ENCODE peak calls at places on chromosomes 5 and 9, in seven cellular contexts. P, V, X, L, C, B and T are unnamed samples.

GRCh38 chr5:61245486-61245885 is 83.2 kb upstream of the SMIM15 start:
- DNase-seq in C (no peak), V (no peak), L (peak), B (peak), X (no peak), P (no peak), T (no peak)

GRCh38 chr5:80754900-80755299 is 100.1 kb upstream of the DHFR start:
- DNase-seq in V (peak), P (no peak), X (no peak), L (no peak), B (peak), C (no peak), T (peak)

GRCh38 chr5:124748687-124749594 is 2.5 kb upstream of the ZNF608 start:
- DNase-seq in V (peak), C (peak), L (peak), P (peak), X (peak), B (peak), T (peak)

GRCh38 chr9:97563458-97564135 is 62.1 kb downstream of the TMOD1 start:
- DNase-seq in C (no peak), V (no peak), B (no peak), L (no peak), X (peak), P (no peak), T (no peak)

GRCh38 chr9:120161801-120162200 is 418.2 kb downstream of the CDK5RAP2 start:
- DNase-seq in X (no peak), L (no peak), C (no peak), V (no peak), B (no peak), P (no peak), T (no peak)

GRCh38 chr5:40409600-40409999 is 270.1 kb upstream of the PTGER4 start:
- DNase-seq in L (no peak), V (no peak), X (no peak), C (no peak), P (no peak), B (no peak), T (no peak)

GRCh38 chr9:19232117-19232829 is 1.8 kb downstream of the DENND4C start:
- DNase-seq in L (peak), V (no peak), P (no peak), C (peak), X (no peak), B (no peak), T (no peak)

GRCh38 chr9:91001146-91001611 is 199.6 kb downstream of the SYK start:
- DNase-seq in C (peak), P (peak), X (no peak), V (no peak), L (peak), B (peak), T (peak)

GRCh38 chr9:113634597-113635515 is 171.3 kb downstream of the RGS3 start:
- DNase-seq in L (no peak), V (no peak), P (no peak), C (no peak), B (no peak), X (peak), T (no peak)

GRCh38 chr5:17230808-17231525 is 13.5 kb downstream of the BASP1 start:
- DNase-seq in C (no peak), P (no peak), X (no peak), V (no peak), L (no peak), B (no peak), T (no peak)

GRCh38 chr9:127983847-127984289 is 3.1 kb upstream of the EEIG1 start:
- DNase-seq in C (no peak), X (no peak), B (no peak), V (peak), P (no peak), L (no peak), T (no peak)

GRCh38 chr9:31140316-31140715 is 1244.1 kb upstream of the ACO1 start:
- DNase-seq in C (no peak), B (no peak), P (no peak), V (no peak), X (no peak), L (no peak), T (no peak)

GRCh38 chr5:105659396-105659795 is 2011.3 kb downstream of the EFNA5 start:
- DNase-seq in C (no peak), V (no peak), P (no peak), X (no peak), L (no peak), B (no peak), T (no peak)

GRCh38 chr9:136092741-136093140 is 2.3 kb downstream of the NACC2 start:
- DNase-seq in C (no peak), B (no peak), L (no peak), V (no peak), X (no peak), P (no peak), T (no peak)

GRCh38 chr9:134662143-134662876 is 20.7 kb downstream of the COL5A1 start:
- DNase-seq in V (no peak), B (no peak), L (peak), X (no peak), P (no peak), C (no peak), T (peak)

GRCh38 chr5:143014017-143014651 is 244.0 kb downstream of the ARHGAP26 start:
- DNase-seq in X (no peak), L (no peak), V (no peak), P (peak), B (no peak), C (no peak), T (peak)

GRCh38 chr9:110602281-110602680 is 22.7 kb upstream of the SVEP1 start:
- DNase-seq in C (no peak), X (no peak), B (no peak), P (no peak), V (no peak), L (no peak), T (no peak)